ENCODE peak calls at places on chromosomes 11 and 22, in six cellular contexts. One of them, this sample, is unnamed.

GRCh38 chr11:88301478-88302140 is 35.9 kb downstream of the CTSC start:
- DNase-seq in PC-3: no peak
- DNase-seq in left ventricle myocardium inferior: no peak
- DNase-seq in lower lobe of right lung: no peak
- DNase-seq in colonic mucosa: no peak
- DNase-seq in body of pancreas: no peak
- DNase-seq in this sample: no peak

GRCh38 chr22:36463783-36464184 is 17.7 kb downstream of the TXN2 start:
- DNase-seq in colonic mucosa: no peak
- DNase-seq in left ventricle myocardium inferior: peak; percentile 54
- DNase-seq in body of pancreas: no peak
- DNase-seq in lower lobe of right lung: no peak
- DNase-seq in PC-3: no peak
- DNase-seq in this sample: no peak

GRCh38 chr11:129213261-129213660 is 21.1 kb upstream of the ARHGAP32 start:
- DNase-seq in body of pancreas: no peak
- DNase-seq in left ventricle myocardium inferior: no peak
- DNase-seq in lower lobe of right lung: no peak
- DNase-seq in colonic mucosa: no peak
- DNase-seq in PC-3: no peak
- DNase-seq in this sample: no peak

GRCh38 chr11:45264839-45265515 is 21.2 kb downstream of the SYT13 start:
- DNase-seq in colonic mucosa: no peak
- DNase-seq in left ventricle myocardium inferior: no peak
- DNase-seq in PC-3: peak; percentile 82
- DNase-seq in lower lobe of right lung: no peak
- DNase-seq in body of pancreas: no peak
- DNase-seq in this sample: no peak

GRCh38 chr11:8252388-8252787 is 11.3 kb downstream of the LMO1 start:
- DNase-seq in PC-3: peak; percentile 30
- DNase-seq in left ventricle myocardium inferior: no peak
- DNase-seq in body of pancreas: no peak
- DNase-seq in colonic mucosa: no peak
- DNase-seq in lower lobe of right lung: peak; percentile 14
- DNase-seq in this sample: no peak

GRCh38 chr11:31582697-31583096 is 73.1 kb downstream of the ELP4 start:
- DNase-seq in PC-3: no peak
- DNase-seq in lower lobe of right lung: no peak
- DNase-seq in body of pancreas: no peak
- DNase-seq in colonic mucosa: no peak
- DNase-seq in left ventricle myocardium inferior: no peak
- DNase-seq in this sample: no peak

GRCh38 chr11:64409707-64410395 is 50.9 kb downstream of the RPS6KA4 start:
- DNase-seq in left ventricle myocardium inferior: no peak
- DNase-seq in lower lobe of right lung: no peak
- DNase-seq in colonic mucosa: no peak
- DNase-seq in PC-3: no peak
- DNase-seq in body of pancreas: no peak
- DNase-seq in this sample: no peak

GRCh38 chr11:111429066-111429506 is 50.0 kb upstream of the POU2AF1 start:
- DNase-seq in left ventricle myocardium inferior: peak; percentile 26
- DNase-seq in lower lobe of right lung: no peak
- DNase-seq in body of pancreas: peak; percentile 76
- DNase-seq in colonic mucosa: peak; percentile 86
- DNase-seq in PC-3: peak; percentile 66
- DNase-seq in this sample: no peak

GRCh38 chr11:36510567-36511020 is 522 bp upstream of the TRAF6 start:
- DNase-seq in lower lobe of right lung: no peak
- DNase-seq in body of pancreas: no peak
- DNase-seq in PC-3: peak; percentile 39
- DNase-seq in left ventricle myocardium inferior: no peak
- DNase-seq in colonic mucosa: no peak
- DNase-seq in this sample: no peak

GRCh38 chr11:64447717-64448598 is 89.0 kb downstream of the RPS6KA4 start:
- DNase-seq in PC-3: peak; percentile 79
- DNase-seq in left ventricle myocardium inferior: peak; percentile 22
- DNase-seq in body of pancreas: peak; percentile 71
- DNase-seq in colonic mucosa: peak; percentile 38
- DNase-seq in lower lobe of right lung: peak; percentile 64
- DNase-seq in this sample: no peak

GRCh38 chr22:46054091-46054877 is 77.3 kb upstream of the WNT7B start:
- DNase-seq in left ventricle myocardium inferior: peak; percentile 83
- DNase-seq in lower lobe of right lung: peak; percentile 75
- DNase-seq in body of pancreas: peak; percentile 62
- DNase-seq in PC-3: peak; percentile 57
- DNase-seq in colonic mucosa: peak; percentile 68
- DNase-seq in this sample: no peak

GRCh38 chr11:68677432-68677831 is 6.9 kb upstream of the GAL start:
- DNase-seq in body of pancreas: no peak
- DNase-seq in lower lobe of right lung: no peak
- DNase-seq in colonic mucosa: no peak
- DNase-seq in left ventricle myocardium inferior: peak; percentile 25
- DNase-seq in PC-3: peak; percentile 94
- DNase-seq in this sample: no peak

GRCh38 chr11:14471127-14471526 is 28.5 kb downstream of the COPB1 start:
- DNase-seq in left ventricle myocardium inferior: no peak
- DNase-seq in PC-3: no peak
- DNase-seq in body of pancreas: no peak
- DNase-seq in colonic mucosa: no peak
- DNase-seq in lower lobe of right lung: no peak
- DNase-seq in this sample: no peak

DNA sequence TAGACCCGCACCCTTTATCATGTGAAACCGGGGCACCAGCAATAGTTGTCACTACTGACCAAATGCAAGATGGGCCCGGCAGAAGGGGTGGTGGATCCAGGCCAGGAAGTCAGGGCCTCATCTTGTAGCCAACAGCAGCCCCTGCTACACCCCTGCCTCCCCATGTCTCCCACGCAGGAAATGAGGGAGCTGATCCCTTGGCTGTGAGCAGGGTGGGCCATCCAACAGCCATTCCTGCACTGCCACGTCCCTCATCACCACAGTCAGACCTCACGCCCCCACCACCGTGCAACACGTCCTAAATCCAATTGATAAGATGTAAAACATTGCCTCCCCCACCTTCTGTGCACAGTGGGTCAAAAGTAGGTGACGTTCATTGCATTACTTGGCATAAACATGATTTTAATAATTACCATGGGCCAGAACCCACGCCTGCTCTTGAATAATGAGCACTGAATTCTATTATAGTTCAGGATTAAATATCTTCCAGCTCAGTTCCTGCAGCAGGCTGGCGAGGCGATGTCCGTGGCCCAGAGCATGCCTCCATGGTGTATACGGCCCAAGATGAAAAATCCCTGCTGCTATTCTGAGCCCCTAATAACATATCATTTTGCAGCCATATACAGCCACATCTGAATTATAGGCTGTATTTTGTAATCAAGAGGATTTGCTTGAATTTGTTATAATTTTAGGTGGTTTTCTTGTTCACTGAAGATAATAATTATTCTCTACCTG is 1373.8 kb downstream of the BRD1 start:
- DNase-seq in colonic mucosa: no peak
- DNase-seq in left ventricle myocardium inferior: no peak
- DNase-seq in PC-3: no peak
- DNase-seq in body of pancreas: no peak
- DNase-seq in lower lobe of right lung: peak; percentile 21
- DNase-seq in this sample: no peak
- H3K27ac ChIP-seq in colonic mucosa: no peak overlapping the region
- H3K27ac ChIP-seq in left ventricle myocardium inferior: no peak overlapping the region
- H3K27ac ChIP-seq in PC-3: no peak overlapping the region
- H3K27ac ChIP-seq in body of pancreas: no peak overlapping the region
- H3K27ac ChIP-seq in lower lobe of right lung: no peak overlapping the region
- H3K27ac ChIP-seq in this sample: no peak overlapping the region

DNA sequence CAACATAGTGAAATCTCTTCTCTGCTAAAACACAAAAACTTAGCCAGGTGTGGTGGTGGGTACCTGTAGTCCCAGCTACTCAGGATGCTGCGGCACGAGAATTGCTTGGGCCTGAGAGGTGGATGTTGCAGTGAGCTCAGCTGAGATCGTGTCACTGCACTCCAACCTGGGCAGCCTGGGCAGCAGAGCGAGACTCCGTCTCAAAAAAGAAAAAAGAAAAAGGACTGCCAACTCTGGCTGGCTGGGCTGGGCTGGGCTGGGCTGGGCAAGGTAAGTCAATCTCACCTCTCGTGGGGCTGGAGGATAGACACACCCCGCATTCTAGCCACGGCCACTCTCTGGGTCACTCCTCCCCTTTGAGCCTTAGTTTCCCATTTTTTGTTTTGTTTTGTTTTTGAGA is 26.9 kb downstream of the TEF start:
- DNase-seq in colonic mucosa: no peak
- DNase-seq in lower lobe of right lung: no peak
- DNase-seq in left ventricle myocardium inferior: no peak
- DNase-seq in body of pancreas: no peak
- DNase-seq in PC-3: no peak
- DNase-seq in this sample: no peak
- H3K27ac ChIP-seq in colonic mucosa: no peak overlapping the region
- H3K27ac ChIP-seq in lower lobe of right lung: no peak overlapping the region
- H3K27ac ChIP-seq in left ventricle myocardium inferior: peak overlapping the region; percentile 100
- H3K27ac ChIP-seq in body of pancreas: no peak overlapping the region
- H3K27ac ChIP-seq in PC-3: no peak overlapping the region
- H3K27ac ChIP-seq in this sample: no peak overlapping the region

GRCh38 chr11:10317776-10318526 is 13.1 kb downstream of the ADM start:
- DNase-seq in body of pancreas: no peak
- DNase-seq in colonic mucosa: no peak
- DNase-seq in lower lobe of right lung: no peak
- DNase-seq in left ventricle myocardium inferior: no peak
- DNase-seq in PC-3: no peak
- DNase-seq in this sample: no peak

GRCh38 chr11:10320164-10320563 is 15.3 kb downstream of the ADM start:
- DNase-seq in colonic mucosa: no peak
- DNase-seq in left ventricle myocardium inferior: no peak
- DNase-seq in body of pancreas: no peak
- DNase-seq in lower lobe of right lung: no peak
- DNase-seq in PC-3: no peak
- DNase-seq in this sample: no peak

GRCh38 chr11:10319691-10320090 is 14.8 kb downstream of the ADM start:
- DNase-seq in colonic mucosa: no peak
- DNase-seq in body of pancreas: no peak
- DNase-seq in lower lobe of right lung: no peak
- DNase-seq in left ventricle myocardium inferior: no peak
- DNase-seq in PC-3: no peak
- DNase-seq in this sample: no peak

GRCh38 chr11:10317281-10317755 is 12.4 kb downstream of the ADM start:
- DNase-seq in PC-3: no peak
- DNase-seq in body of pancreas: no peak
- DNase-seq in colonic mucosa: no peak
- DNase-seq in lower lobe of right lung: no peak
- DNase-seq in left ventricle myocardium inferior: no peak
- DNase-seq in this sample: no peak

GRCh38 chr11:10318527-10318802 is 13.6 kb downstream of the ADM start:
- DNase-seq in lower lobe of right lung: no peak
- DNase-seq in left ventricle myocardium inferior: no peak
- DNase-seq in PC-3: no peak
- DNase-seq in body of pancreas: no peak
- DNase-seq in colonic mucosa: peak; percentile 67
- DNase-seq in this sample: no peak
- H3K27ac ChIP-seq in lower lobe of right lung: no peak overlapping the region
- H3K27ac ChIP-seq in left ventricle myocardium inferior: no peak overlapping the region
- H3K27ac ChIP-seq in PC-3: no peak overlapping the region
- H3K27ac ChIP-seq in body of pancreas: no peak overlapping the region
- H3K27ac ChIP-seq in colonic mucosa: no peak overlapping the region
- H3K27ac ChIP-seq in this sample: no peak overlapping the region

GRCh38 chr11:122656073-122656630 is 630 bp downstream of the UBASH3B start:
- DNase-seq in body of pancreas: peak; percentile 41
- DNase-seq in colonic mucosa: peak; percentile 44
- DNase-seq in PC-3: peak; percentile 65
- DNase-seq in left ventricle myocardium inferior: peak; percentile 35
- DNase-seq in lower lobe of right lung: peak; percentile 75
- DNase-seq in this sample: no peak

GRCh38 chr11:122652495-122652894 is 3.0 kb upstream of the UBASH3B start:
- DNase-seq in body of pancreas: no peak
- DNase-seq in PC-3: no peak
- DNase-seq in left ventricle myocardium inferior: no peak
- DNase-seq in lower lobe of right lung: no peak
- DNase-seq in colonic mucosa: no peak
- DNase-seq in this sample: no peak

GRCh38 chr11:122656631-122657101 is 1.1 kb downstream of the UBASH3B start:
- DNase-seq in body of pancreas: peak; percentile 30
- DNase-seq in PC-3: peak; percentile 52
- DNase-seq in left ventricle myocardium inferior: peak; percentile 36
- DNase-seq in lower lobe of right lung: peak; percentile 65
- DNase-seq in colonic mucosa: peak; percentile 30
- DNase-seq in this sample: no peak

GRCh38 chr11:122653911-122654310 is 1.6 kb upstream of the UBASH3B start:
- DNase-seq in colonic mucosa: no peak
- DNase-seq in lower lobe of right lung: no peak
- DNase-seq in body of pancreas: no peak
- DNase-seq in left ventricle myocardium inferior: no peak
- DNase-seq in PC-3: no peak
- DNase-seq in this sample: no peak

GRCh38 chr11:122655527-122656072 is at the start of gene UBASH3B:
- DNase-seq in body of pancreas: peak; percentile 69
- DNase-seq in colonic mucosa: peak; percentile 86
- DNase-seq in PC-3: peak; percentile 96
- DNase-seq in left ventricle myocardium inferior: peak; percentile 79
- DNase-seq in lower lobe of right lung: peak; percentile 88
- DNase-seq in this sample: no peak
- H3K27ac ChIP-seq in body of pancreas: peak within 1 kb of the TSS; percentile 69
- H3K27ac ChIP-seq in colonic mucosa: peak within 1 kb of the TSS; percentile 67
- H3K27ac ChIP-seq in PC-3: peak within 1 kb of the TSS; percentile 76
- H3K27ac ChIP-seq in left ventricle myocardium inferior: peak within 1 kb of the TSS; percentile 90
- H3K27ac ChIP-seq in lower lobe of right lung: peak within 1 kb of the TSS; percentile 87
- H3K27ac ChIP-seq in this sample: peak within 1 kb of the TSS; percentile 90

DNA sequence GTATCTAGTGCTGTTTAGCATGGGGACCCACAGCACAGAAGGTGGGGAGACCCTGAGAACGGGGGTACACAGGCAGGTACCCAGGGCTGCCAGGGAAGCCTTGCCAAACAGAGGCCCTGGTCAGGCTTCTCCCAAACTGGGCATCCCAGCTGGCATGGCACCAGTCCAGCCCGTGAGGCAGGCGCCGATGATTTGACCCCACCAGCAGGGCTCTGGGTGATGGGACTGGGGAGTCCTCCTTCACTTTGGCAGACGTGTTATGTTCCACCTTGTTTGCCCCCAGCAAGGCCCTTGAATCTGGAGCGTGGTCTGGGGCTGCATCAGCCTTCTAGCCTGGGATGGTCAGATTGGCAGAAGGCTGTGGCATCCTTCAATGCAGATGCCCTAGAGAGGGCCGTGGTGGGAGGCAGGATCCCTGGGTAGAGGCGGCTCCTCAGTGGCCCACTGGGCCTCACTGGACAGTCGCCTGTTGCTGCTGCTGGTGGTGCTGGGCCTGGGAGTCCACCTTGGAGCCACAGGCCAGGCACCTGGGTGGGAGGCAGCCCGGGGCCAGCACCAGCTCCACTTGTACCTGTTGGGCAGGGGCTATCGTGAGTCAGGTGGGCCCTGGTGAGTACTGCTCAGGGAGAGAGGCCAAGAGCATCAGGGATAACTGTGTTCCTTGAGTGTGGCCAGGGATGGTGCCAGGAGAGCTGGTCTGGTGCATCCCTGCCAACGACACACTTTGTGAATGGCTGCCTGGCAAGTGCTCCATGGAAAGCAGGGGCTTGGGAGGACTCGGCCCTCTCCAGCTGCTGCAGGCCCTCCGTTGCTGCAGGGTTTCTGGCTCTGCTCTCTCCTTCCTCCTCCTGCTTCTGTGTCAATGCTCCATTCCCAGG is 3.3 kb downstream of the ADORA2A start:
- DNase-seq in PC-3: no peak
- DNase-seq in left ventricle myocardium inferior: no peak
- DNase-seq in lower lobe of right lung: no peak
- DNase-seq in colonic mucosa: no peak
- DNase-seq in body of pancreas: no peak
- DNase-seq in this sample: no peak
- H3K27ac ChIP-seq in PC-3: no peak overlapping the region
- H3K27ac ChIP-seq in left ventricle myocardium inferior: peak overlapping the region; percentile 79
- H3K27ac ChIP-seq in lower lobe of right lung: no peak overlapping the region
- H3K27ac ChIP-seq in colonic mucosa: no peak overlapping the region
- H3K27ac ChIP-seq in body of pancreas: no peak overlapping the region
- H3K27ac ChIP-seq in this sample: no peak overlapping the region

GRCh38 chr11:77474509-77475070 is 696 bp upstream of the PAK1 start:
- DNase-seq in colonic mucosa: no peak
- DNase-seq in left ventricle myocardium inferior: no peak
- DNase-seq in PC-3: no peak
- DNase-seq in body of pancreas: no peak
- DNase-seq in lower lobe of right lung: no peak
- DNase-seq in this sample: no peak
- H3K27ac ChIP-seq in colonic mucosa: peak overlapping the region; percentile 92
- H3K27ac ChIP-seq in left ventricle myocardium inferior: no peak overlapping the region
- H3K27ac ChIP-seq in PC-3: no peak overlapping the region
- H3K27ac ChIP-seq in body of pancreas: peak overlapping the region; percentile 95
- H3K27ac ChIP-seq in lower lobe of right lung: peak overlapping the region; percentile 79
- H3K27ac ChIP-seq in this sample: peak overlapping the region; percentile 73